ENCODE peak calls at places on chromosome 12, in ten cellular contexts. One of them, this sample, is unnamed.

GRCh38 chr12:28024231-28024995 is 51.9 kb upstream of the PTHLH start:
- DNase-seq in ureter: no peak
- DNase-seq in HTR-8/SVneo: no peak
- DNase-seq in bronchial epithelial cell: peak; percentile 97
- DNase-seq in PC-3: peak; percentile 79
- DNase-seq in M059J: peak; percentile 92
- DNase-seq in RWPE1: peak; percentile 30
- DNase-seq in NCI-H1417: no peak
- DNase-seq in effector memory CD8-positive, alpha-beta T cell: no peak
- DNase-seq in neural crest cell: no peak
- DNase-seq in this sample: peak; percentile 70

GRCh38 chr12:56216461-56216860 is 5.3 kb downstream of the RNF41 start:
- DNase-seq in ureter: no peak
- DNase-seq in HTR-8/SVneo: no peak
- DNase-seq in bronchial epithelial cell: no peak
- DNase-seq in PC-3: no peak
- DNase-seq in M059J: no peak
- DNase-seq in RWPE1: no peak
- DNase-seq in NCI-H1417: no peak
- DNase-seq in effector memory CD8-positive, alpha-beta T cell: no peak
- DNase-seq in neural crest cell: no peak
- DNase-seq in this sample: peak; percentile 36

GRCh38 chr12:21413369-21414277 is 23.8 kb upstream of the PYROXD1 start:
- DNase-seq in ureter: no peak
- DNase-seq in HTR-8/SVneo: no peak
- DNase-seq in bronchial epithelial cell: no peak
- DNase-seq in PC-3: no peak
- DNase-seq in M059J: peak; percentile 62
- DNase-seq in RWPE1: no peak
- DNase-seq in NCI-H1417: no peak
- DNase-seq in effector memory CD8-positive, alpha-beta T cell: no peak
- DNase-seq in neural crest cell: no peak
- DNase-seq in this sample: no peak

GRCh38 chr12:69779928-69780327 is 41.3 kb downstream of the RAB3IP start:
- DNase-seq in ureter: no peak
- DNase-seq in HTR-8/SVneo: peak; percentile 41
- DNase-seq in bronchial epithelial cell: peak; percentile 55
- DNase-seq in PC-3: peak; percentile 79
- DNase-seq in M059J: peak; percentile 11
- DNase-seq in RWPE1: peak; percentile 11
- DNase-seq in NCI-H1417: no peak
- DNase-seq in effector memory CD8-positive, alpha-beta T cell: no peak
- DNase-seq in neural crest cell: peak; percentile 44
- DNase-seq in this sample: peak; percentile 60

GRCh38 chr12:6265038-6265405 is 45.5 kb upstream of the PLEKHG6 start:
- DNase-seq in ureter: no peak
- DNase-seq in HTR-8/SVneo: no peak
- DNase-seq in bronchial epithelial cell: no peak
- DNase-seq in PC-3: no peak
- DNase-seq in M059J: no peak
- DNase-seq in RWPE1: no peak
- DNase-seq in NCI-H1417: no peak
- DNase-seq in effector memory CD8-positive, alpha-beta T cell: no peak
- DNase-seq in neural crest cell: no peak
- DNase-seq in this sample: peak; percentile 25

GRCh38 chr12:643478-644292 is 19.6 kb downstream of the NINJ2 start:
- DNase-seq in ureter: peak; percentile 52
- DNase-seq in HTR-8/SVneo: no peak
- DNase-seq in bronchial epithelial cell: no peak
- DNase-seq in PC-3: no peak
- DNase-seq in M059J: no peak
- DNase-seq in RWPE1: no peak
- DNase-seq in NCI-H1417: no peak
- DNase-seq in effector memory CD8-positive, alpha-beta T cell: no peak
- DNase-seq in neural crest cell: no peak
- DNase-seq in this sample: peak; percentile 69

GRCh38 chr12:132600048-132601032 is 10.0 kb downstream of the LRCOL1 start:
- DNase-seq in ureter: peak; percentile 68
- DNase-seq in HTR-8/SVneo: no peak
- DNase-seq in bronchial epithelial cell: peak; percentile 30
- DNase-seq in PC-3: peak; percentile 76
- DNase-seq in M059J: peak; percentile 67
- DNase-seq in RWPE1: peak; percentile 52
- DNase-seq in NCI-H1417: peak; percentile 95
- DNase-seq in effector memory CD8-positive, alpha-beta T cell: peak; percentile 15
- DNase-seq in neural crest cell: peak; percentile 73
- DNase-seq in this sample: peak; percentile 99

GRCh38 chr12:104951759-104952509 is 6.2 kb downstream of the SLC41A2 start:
- DNase-seq in ureter: no peak
- DNase-seq in HTR-8/SVneo: no peak
- DNase-seq in bronchial epithelial cell: no peak
- DNase-seq in PC-3: peak; percentile 80
- DNase-seq in M059J: peak; percentile 72
- DNase-seq in RWPE1: no peak
- DNase-seq in NCI-H1417: peak; percentile 41
- DNase-seq in effector memory CD8-positive, alpha-beta T cell: no peak
- DNase-seq in neural crest cell: no peak
- DNase-seq in this sample: peak; percentile 65

GRCh38 chr12:122089080-122089479 is 10.5 kb downstream of the MLXIP start:
- DNase-seq in ureter: no peak
- DNase-seq in HTR-8/SVneo: no peak
- DNase-seq in bronchial epithelial cell: no peak
- DNase-seq in PC-3: no peak
- DNase-seq in M059J: no peak
- DNase-seq in RWPE1: no peak
- DNase-seq in NCI-H1417: peak; percentile 29
- DNase-seq in effector memory CD8-positive, alpha-beta T cell: no peak
- DNase-seq in neural crest cell: no peak
- DNase-seq in this sample: no peak

GRCh38 chr12:57459055-57459749 is 383 bp upstream of the GLI1 start:
- DNase-seq in ureter: peak; percentile 94
- DNase-seq in HTR-8/SVneo: peak; percentile 88
- DNase-seq in bronchial epithelial cell: peak; percentile 87
- DNase-seq in PC-3: peak; percentile 96
- DNase-seq in M059J: peak; percentile 89
- DNase-seq in RWPE1: peak; percentile 81
- DNase-seq in NCI-H1417: peak; percentile 96
- DNase-seq in effector memory CD8-positive, alpha-beta T cell: peak; percentile 93
- DNase-seq in neural crest cell: peak; percentile 99
- DNase-seq in this sample: peak; percentile 99

GRCh38 chr12:118290130-118290529 is 82.6 kb downstream of the TAOK3 start:
- DNase-seq in ureter: no peak
- DNase-seq in HTR-8/SVneo: no peak
- DNase-seq in bronchial epithelial cell: no peak
- DNase-seq in PC-3: no peak
- DNase-seq in M059J: no peak
- DNase-seq in RWPE1: no peak
- DNase-seq in NCI-H1417: no peak
- DNase-seq in effector memory CD8-positive, alpha-beta T cell: no peak
- DNase-seq in neural crest cell: no peak
- DNase-seq in this sample: no peak

GRCh38 chr12:57216014-57216891 is at the start of gene NXPH4:
- DNase-seq in ureter: no peak
- DNase-seq in HTR-8/SVneo: peak; percentile 53
- DNase-seq in bronchial epithelial cell: no peak
- DNase-seq in PC-3: peak; percentile 40
- DNase-seq in M059J: no peak
- DNase-seq in RWPE1: no peak
- DNase-seq in NCI-H1417: peak; percentile 58
- DNase-seq in effector memory CD8-positive, alpha-beta T cell: no peak
- DNase-seq in neural crest cell: no peak
- DNase-seq in this sample: peak; percentile 95

This sample was measured in osteoblast.